ENCODE peak calls at places on chromosomes 7 and 10, in six cellular contexts. D, Z, K, H, X and B are unnamed samples.

GRCh38 chr7:29806793-29807178 is 478 bp downstream of the WIPF3 start:
- DNase-seq in K (no peak), D (no peak), X (no peak), H (no peak), Z (no peak), B (no peak)

GRCh38 chr7:21365866-21366624 is 61.8 kb upstream of the SP4 start:
- DNase-seq in Z (peak), X (peak), D (no peak), H (no peak), K (no peak), B (no peak)

GRCh38 chr10:106955133-106955532 is 209.4 kb downstream of the SORCS1 start:
- DNase-seq in H (no peak), X (no peak), Z (no peak), K (no peak), D (no peak), B (no peak)

GRCh38 chr7:45136106-45137060 is 21.2 kb upstream of the RAMP3 start:
- DNase-seq in D (peak), Z (peak), H (no peak), K (peak), X (peak), B (no peak)

GRCh38 chr10:12679636-12680035 is 321.9 kb downstream of the CCDC3 start:
- DNase-seq in X (no peak), D (no peak), K (no peak), Z (no peak), H (no peak), B (no peak)

GRCh38 chr7:150553163-150553562 is 14.0 kb upstream of the GIMAP4 start:
- DNase-seq in H (no peak), D (no peak), Z (no peak), X (no peak), K (no peak), B (no peak)

GRCh38 chr10:7579681-7580080 is 87.1 kb downstream of the ITIH5 start:
- DNase-seq in Z (no peak), K (no peak), X (no peak), H (no peak), D (no peak), B (no peak)

GRCh38 chr7:1662101-1662500 is 8.0 kb upstream of the ELFN1 start:
- DNase-seq in X (no peak), Z (no peak), D (no peak), H (peak), K (no peak), B (no peak)

GRCh38 chr10:34018129-34018528 is 683.7 kb upstream of the NRP1 start:
- DNase-seq in Z (peak), H (no peak), X (no peak), K (no peak), D (no peak), B (no peak)

GRCh38 chr10:95559466-95559865 is 1.7 kb downstream of the SORBS1 start:
- DNase-seq in Z (no peak), D (no peak), X (no peak), H (peak), K (no peak), B (no peak)

GRCh38 chr7:37230221-37230620 is 218.4 kb downstream of the ELMO1 start:
- DNase-seq in D (no peak), Z (no peak), X (no peak), H (no peak), K (no peak), B (no peak)